ENCODE peak calls at places on chromosomes 11 and 22, in eight cellular contexts. K is stimulated activated CD4-positive, alpha-beta T cell treated with anti-CD3 and anti-CD28 coated beads, Interleukin-2, amount 100 ng/mL, for 48 hours; G is activated CD4-positive, alpha-beta T cell treated with anti-CD3 and anti-CD28 coated beads for 36 hours; B is endothelial cell; M is NCI-H460; D is AG20443; S is NCI-H345; L is non-pigmented ciliary epithelial cell. O is an unnamed sample.

GRCh38 chr22:45804986-45805325 is 133.3 kb downstream of the ATXN10 start:
- DNase-seq in K (no peak), G (no peak), B (no peak), M (peak; percentile 27), D (peak; percentile 83), S (no peak), L (peak; percentile 91), O (no peak)

GRCh38 chr11:57649826-57650738 is at the start of gene YPEL4:
- DNase-seq in K (no peak), G (peak; percentile 76), B (no peak), M (no peak), D (peak; percentile 90), S (peak; percentile 47), L (no peak), O (no peak)

GRCh38 chr11:133840479-133840941 is 4.8 kb downstream of the SPATA19 start:
- DNase-seq in K (no peak), G (no peak), B (no peak), M (no peak), D (peak; percentile 2), S (no peak), L (no peak), O (no peak)

GRCh38 chr11:31830406-31830805 is 19.3 kb upstream of the PAX6 start:
- DNase-seq in K (no peak), G (no peak), B (no peak), M (no peak), D (no peak), S (no peak), L (no peak), O (no peak)

GRCh38 chr11:117638913-117639543 is 158.0 kb downstream of the DSCAML1 start:
- DNase-seq in K (no peak), G (no peak), B (no peak), M (no peak), D (no peak), S (no peak), L (no peak), O (no peak)

GRCh38 chr22:19507534-19507861 is 16.7 kb downstream of the CLDN5 start:
- DNase-seq in K (no peak), G (no peak), B (no peak), M (no peak), D (no peak), S (no peak), L (no peak), O (no peak)

GRCh38 chr11:34425863-34426262 is 12.9 kb upstream of the CAT start:
- DNase-seq in K (no peak), G (no peak), B (no peak), M (no peak), D (no peak), S (no peak), L (no peak), O (no peak)

GRCh38 chr22:27063381-27063780 is 406.0 kb downstream of the MIAT start:
- DNase-seq in K (no peak), G (no peak), B (no peak), M (no peak), D (no peak), S (no peak), L (no peak), O (no peak)

GRCh38 chr11:18650859-18651557 is 16.9 kb upstream of the SPTY2D1 start:
- DNase-seq in K (peak; percentile 43), G (peak; percentile 66), B (peak; percentile 55), M (peak; percentile 53), D (peak; percentile 47), S (no peak), L (no peak), O (peak; percentile 34)

GRCh38 chr11:41446107-41446506 is 13.3 kb downstream of the LRRC4C start:
- DNase-seq in K (no peak), G (no peak), B (no peak), M (no peak), D (no peak), S (no peak), L (no peak), O (no peak)

GRCh38 chr11:125105921-125106320 is 5.5 kb downstream of the TMEM218 start:
- DNase-seq in K (no peak), G (no peak), B (no peak), M (no peak), D (no peak), S (no peak), L (no peak), O (no peak)

GRCh38 chr22:42881298-42881697 is 24.2 kb upstream of the ARFGAP3 start:
- DNase-seq in K (no peak), G (no peak), B (no peak), M (no peak), D (no peak), S (no peak), L (no peak), O (no peak)

GRCh38 chr11:70307176-70307575 is 36.7 kb downstream of the PPFIA1 start:
- DNase-seq in K (no peak), G (no peak), B (no peak), M (no peak), D (no peak), S (no peak), L (no peak), O (no peak)

GRCh38 chr11:370087-370941 is 1.0 kb downstream of the B4GALNT4 start:
- DNase-seq in K (no peak), G (no peak), B (no peak), M (no peak), D (peak; percentile 5), S (no peak), L (no peak), O (no peak)

GRCh38 chr11:3135491-3136440 is 29.3 kb downstream of the OSBPL5 start:
- DNase-seq in K (no peak), G (no peak), B (no peak), M (no peak), D (no peak), S (no peak), L (no peak), O (no peak)

GRCh38 chr11:12556788-12557384 is 117.3 kb upstream of the TEAD1 start:
- DNase-seq in K (no peak), G (no peak), B (no peak), M (peak; percentile 2), D (peak; percentile 91), S (no peak), L (peak; percentile 71), O (no peak)

GRCh38 chr11:2796091-2796490 is 89.5 kb downstream of the CDKN1C start:
- DNase-seq in K (no peak), G (peak; percentile 3), B (no peak), M (no peak), D (no peak), S (no peak), L (no peak), O (no peak)

GRCh38 chr11:117045956-117046355 is 52.3 kb downstream of the SIK3 start:
- DNase-seq in K (no peak), G (no peak), B (no peak), M (no peak), D (peak; percentile 15), S (no peak), L (no peak), O (no peak)

GRCh38 chr11:65574147-65574962 is 1.5 kb upstream of the EHBP1L1 start:
- DNase-seq in K (peak; percentile 86), G (peak; percentile 96), B (peak; percentile 92), M (peak; percentile 72), D (peak; percentile 96), S (peak; percentile 72), L (peak; percentile 63), O (peak; percentile 93)

GRCh38 chr11:2660357-2660939 is 39.3 kb downstream of the KCNQ1OT1 start:
- DNase-seq in K (no peak), G (no peak), B (no peak), M (no peak), D (no peak), S (no peak), L (no peak), O (no peak)

GRCh38 chr11:129374993-129375721 is 491 bp upstream of the BARX2 start:
- DNase-seq in K (peak; percentile 2), G (peak; percentile 61), B (peak; percentile 43), M (no peak), D (peak; percentile 21), S (peak; percentile 54), L (no peak), O (no peak)

GRCh38 chr11:10612217-10612862 is 43.9 kb upstream of the LYVE1 start:
- DNase-seq in K (no peak), G (no peak), B (no peak), M (no peak), D (no peak), S (no peak), L (no peak), O (no peak)

GRCh38 chr11:102914238-102915043 is 39.7 kb upstream of the MMP12 start:
- DNase-seq in K (no peak), G (peak; percentile 14), B (peak; percentile 21), M (no peak), D (peak; percentile 73), S (no peak), L (no peak), O (peak; percentile 38)

GRCh38 chr11:46048198-46048597 is 73.1 kb downstream of the PHF21A start:
- DNase-seq in K (no peak), G (no peak), B (no peak), M (no peak), D (no peak), S (no peak), L (no peak), O (no peak)

GRCh38 chr22:36753916-36754315 is 22.0 kb downstream of the IFT27 start:
- DNase-seq in K (no peak), G (no peak), B (no peak), M (no peak), D (no peak), S (no peak), L (no peak), O (no peak)

GRCh38 chr11:86803136-86803535 is 2.8 kb downstream of the PRSS23 start:
- DNase-seq in K (no peak), G (no peak), B (no peak), M (no peak), D (no peak), S (no peak), L (no peak), O (no peak)

GRCh38 chr11:106086135-106086534 is 8.7 kb downstream of the AASDHPPT start:
- DNase-seq in K (no peak), G (no peak), B (no peak), M (no peak), D (no peak), S (no peak), L (no peak), O (no peak)

GRCh38 chr22:27438271-27438980 is 363.1 kb downstream of the MN1 start:
- DNase-seq in K (no peak), G (no peak), B (no peak), M (no peak), D (peak; percentile 59), S (peak; percentile 30), L (no peak), O (no peak)

GRCh38 chr11:1545432-1545831 is 26.6 kb downstream of the DUSP8 start:
- DNase-seq in K (no peak), G (no peak), B (no peak), M (no peak), D (no peak), S (no peak), L (no peak), O (no peak)

GRCh38 chr11:31437742-31438435 is 68.2 kb downstream of the DNAJC24 start:
- DNase-seq in K (no peak), G (no peak), B (no peak), M (no peak), D (no peak), S (no peak), L (peak; percentile 56), O (no peak)

GRCh38 chr11:19200410-19201201 is 1.2 kb downstream of the CSRP3 start:
- DNase-seq in K (no peak), G (no peak), B (no peak), M (no peak), D (peak; percentile 68), S (peak; percentile 4), L (peak; percentile 24), O (no peak)

GRCh38 chr11:2109541-2110019 is 29.6 kb downstream of the IGF2 start:
- DNase-seq in K (no peak), G (no peak), B (peak; percentile 58), M (no peak), D (no peak), S (no peak), L (no peak), O (no peak)

GRCh38 chr22:28029201-28029948 is 110.3 kb upstream of the PITPNB start:
- DNase-seq in K (no peak), G (no peak), B (peak; percentile 44), M (no peak), D (no peak), S (peak; percentile 93), L (no peak), O (no peak)

GRCh38 chr11:74648894-74649293 is 56.5 kb downstream of the POLD3 start:
- DNase-seq in K (no peak), G (no peak), B (no peak), M (no peak), D (no peak), S (no peak), L (no peak), O (no peak)